ENCODE peak calls at places on chromosomes 1 and 21, in seven cellular contexts. W is body of pancreas, T is K562, Q is cardiac muscle cell, N is HCT116, J is psoas muscle, Z is coronary artery. H is an unnamed sample.
A peak's percentile ranks its signal among the peaks of the same experiment; 100 is the strongest.

GRCh38 chr1:198656500-198656932 is 17.7 kb downstream of the PTPRC start:
- DNase-seq in Z (no peak), W (no peak), N (no peak), J (no peak), T (no peak), Q (no peak), H (peak; percentile 87)

GRCh38 chr1:58789322-58789856 is 5.5 kb upstream of the JUN start:
- DNase-seq in Q (no peak), W (no peak), N (no peak), T (no peak), J (no peak), Z (no peak), H (no peak)

GRCh38 chr1:111222308-111223125 is 5.0 kb upstream of the CHI3L2 start:
- DNase-seq in T (peak; percentile 91), Q (peak; percentile 82), N (peak; percentile 70), Z (peak; percentile 77), J (peak; percentile 70), W (peak; percentile 83), H (peak; percentile 94)

GRCh38 chr21:36310016-36310415 is 10.0 kb upstream of the MORC3 start:
- DNase-seq in J (no peak), Z (no peak), Q (no peak), W (no peak), T (no peak), N (no peak), H (peak; percentile 42)

GRCh38 chr21:39915881-39916280 is 48.6 kb downstream of the PCP4 start:
- DNase-seq in Q (no peak), W (no peak), J (no peak), Z (no peak), T (no peak), N (no peak), H (no peak)

GRCh38 chr1:104406731-104407130 is 657.0 kb downstream of the AMY1C start:
- DNase-seq in J (no peak), Q (no peak), Z (no peak), T (no peak), W (no peak), N (no peak), H (no peak)

GRCh38 chr1:113593550-113594288 is 165.6 kb downstream of the PHTF1 start:
- DNase-seq in Q (no peak), N (no peak), Z (no peak), T (no peak), W (no peak), J (no peak), H (no peak)

GRCh38 chr1:217617120-217617519 is 13.8 kb downstream of the GPATCH2 start:
- DNase-seq in Z (no peak), W (no peak), T (no peak), N (no peak), J (no peak), Q (no peak), H (no peak)

GRCh38 chr1:145823565-145824498 is at the start of the genes POLR3C and RNF115:
- DNase-seq in W (peak; percentile 89), N (peak; percentile 70), Z (peak; percentile 94), Q (peak; percentile 97), J (peak; percentile 94), T (peak; percentile 87), H (peak; percentile 97)

GRCh38 chr1:19349999-19350398 is 37.9 kb downstream of the SLC66A1 start:
- DNase-seq in Q (no peak), W (no peak), Z (no peak), N (no peak), T (no peak), J (no peak), H (no peak)

GRCh38 chr21:43328171-43328570 is 98.8 kb downstream of the SIK1 start:
- DNase-seq in W (no peak), J (no peak), Q (peak; percentile 67), Z (no peak), T (no peak), N (no peak), H (no peak)

DNA sequence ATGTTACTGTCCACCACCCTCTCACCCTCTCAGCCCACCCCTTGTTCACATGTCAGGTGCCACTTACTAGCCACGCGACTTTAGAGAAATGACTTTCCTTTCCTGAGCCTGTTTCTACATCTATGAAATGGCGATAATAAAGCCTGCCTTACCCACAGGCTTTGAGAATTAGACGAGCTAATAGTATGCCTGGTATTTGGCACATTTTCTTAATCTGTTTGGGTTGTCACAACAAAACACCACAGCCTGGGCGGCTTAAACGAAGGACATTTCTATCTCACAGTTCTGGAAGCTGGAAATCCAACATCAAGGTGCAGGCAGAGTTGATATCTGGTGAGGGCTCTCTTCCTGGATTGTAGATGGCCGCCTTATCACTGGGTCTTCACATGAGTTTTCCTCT is 273.9 kb upstream of the FMN2 start:
- DNase-seq in J (no peak), Z (no peak), Q (no peak), T (no peak), N (no peak), W (no peak), H (no peak)
- H3K27ac ChIP-seq in J (no peak overlapping the region), Z (no peak overlapping the region), Q (no peak overlapping the region), T (no peak overlapping the region), N (no peak overlapping the region), W (no peak overlapping the region), H (no peak overlapping the region)

GRCh38 chr1:246039585-246039984 is 467.5 kb downstream of the SMYD3 start:
- DNase-seq in W (no peak), Z (no peak), J (no peak), T (no peak), N (no peak), Q (no peak), H (no peak)

GRCh38 chr1:246043556-246043955 is 463.5 kb downstream of the SMYD3 start:
- DNase-seq in Z (no peak), Q (no peak), T (no peak), N (no peak), J (no peak), W (no peak), H (no peak)

GRCh38 chr1:246037832-246038231 is 469.2 kb downstream of the SMYD3 start:
- DNase-seq in W (no peak), T (no peak), Q (no peak), Z (no peak), J (no peak), N (no peak), H (no peak)

GRCh38 chr1:246040200-246040890 is 466.7 kb downstream of the SMYD3 start:
- DNase-seq in J (no peak), Q (no peak), Z (no peak), T (no peak), W (peak; percentile 33), N (no peak), H (no peak)

DNA sequence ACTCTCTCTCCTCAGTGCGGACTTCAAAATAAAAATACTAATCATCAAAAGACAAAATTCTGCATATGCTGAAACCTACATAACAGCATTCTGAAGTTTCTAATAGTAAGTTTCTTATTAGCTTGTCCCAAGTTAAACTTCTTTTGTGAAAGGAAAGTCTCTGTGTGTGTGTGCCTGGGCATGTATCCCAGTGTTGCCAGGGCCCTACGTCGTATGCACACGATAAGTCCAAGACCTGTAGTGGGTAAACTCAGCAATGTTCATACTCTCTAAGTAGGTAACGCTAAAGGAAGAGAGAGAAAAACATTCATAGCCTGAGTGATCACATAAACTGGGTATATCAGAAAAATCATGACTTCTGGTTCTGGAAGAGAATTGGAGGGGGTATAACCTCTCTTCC is 465.7 kb downstream of the SMYD3 start:
- DNase-seq in W (no peak), Q (no peak), J (no peak), Z (no peak), T (no peak), N (no peak), H (no peak)
- TF ChIP-seq CTCF in W (no peak), Q (no peak), J (no peak), Z (no peak), T (no peak), N (no peak), H (no peak)

DNA sequence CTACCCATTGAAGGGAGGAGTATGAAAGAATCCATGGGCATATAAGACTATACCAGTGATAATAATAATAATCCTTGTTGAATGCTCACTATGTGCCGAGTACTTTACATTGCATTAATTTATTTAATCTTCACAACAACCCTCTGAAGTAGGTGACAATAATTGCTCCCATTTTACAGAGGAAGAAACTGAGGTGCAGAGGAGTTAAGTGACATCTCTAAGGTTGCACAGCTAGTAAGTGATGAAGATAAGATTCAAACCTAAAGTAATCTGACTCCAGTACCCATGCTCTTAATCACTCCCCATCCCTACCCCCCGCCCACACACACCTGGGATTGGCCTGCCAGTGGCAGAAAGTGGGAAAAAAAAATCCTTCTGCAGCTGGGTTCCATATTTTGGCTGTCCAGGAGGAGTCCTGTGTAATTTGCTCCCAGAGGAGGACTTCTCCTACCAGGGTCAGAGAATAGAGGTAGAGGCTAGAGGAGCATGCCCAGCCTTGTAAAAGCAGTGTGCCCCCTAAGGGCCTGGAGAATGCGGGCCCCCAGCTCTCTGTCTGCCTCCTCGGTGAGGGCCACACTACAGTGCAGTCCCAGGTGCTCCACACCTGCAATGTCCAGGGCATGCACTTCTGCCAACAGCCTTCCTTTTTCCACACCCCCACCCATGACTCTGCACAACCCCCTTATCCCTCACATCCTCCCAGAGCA is 57.8 kb downstream of the TMEM53 start:
- DNase-seq in Z (no peak), N (no peak), Q (no peak), J (no peak), W (no peak), T (peak; percentile 30), H (peak; percentile 45)
- H3K4me3 ChIP-seq in Z (peak overlapping the region; percentile 64), N (no peak overlapping the region), Q (peak overlapping the region; percentile 13), J (peak overlapping the region; percentile 51), W (no peak overlapping the region), T (no peak overlapping the region), H (no peak overlapping the region)

GRCh38 chr1:91546876-91547275 is 46.2 kb downstream of the CDC7 start:
- DNase-seq in T (no peak), W (no peak), N (no peak), J (no peak), Z (no peak), Q (no peak), H (no peak)

GRCh38 chr1:91549041-91549735 is 48.5 kb downstream of the CDC7 start:
- DNase-seq in T (no peak), N (no peak), J (no peak), W (no peak), Z (no peak), Q (no peak), H (no peak)

GRCh38 chr1:91546301-91546581 is 45.6 kb downstream of the CDC7 start:
- DNase-seq in N (no peak), J (no peak), Z (no peak), Q (no peak), T (no peak), W (no peak), H (no peak)

GRCh38 chr1:91550961-91551360 is 50.3 kb downstream of the CDC7 start:
- DNase-seq in Q (no peak), T (no peak), W (no peak), N (no peak), J (no peak), Z (no peak), H (no peak)

DNA sequence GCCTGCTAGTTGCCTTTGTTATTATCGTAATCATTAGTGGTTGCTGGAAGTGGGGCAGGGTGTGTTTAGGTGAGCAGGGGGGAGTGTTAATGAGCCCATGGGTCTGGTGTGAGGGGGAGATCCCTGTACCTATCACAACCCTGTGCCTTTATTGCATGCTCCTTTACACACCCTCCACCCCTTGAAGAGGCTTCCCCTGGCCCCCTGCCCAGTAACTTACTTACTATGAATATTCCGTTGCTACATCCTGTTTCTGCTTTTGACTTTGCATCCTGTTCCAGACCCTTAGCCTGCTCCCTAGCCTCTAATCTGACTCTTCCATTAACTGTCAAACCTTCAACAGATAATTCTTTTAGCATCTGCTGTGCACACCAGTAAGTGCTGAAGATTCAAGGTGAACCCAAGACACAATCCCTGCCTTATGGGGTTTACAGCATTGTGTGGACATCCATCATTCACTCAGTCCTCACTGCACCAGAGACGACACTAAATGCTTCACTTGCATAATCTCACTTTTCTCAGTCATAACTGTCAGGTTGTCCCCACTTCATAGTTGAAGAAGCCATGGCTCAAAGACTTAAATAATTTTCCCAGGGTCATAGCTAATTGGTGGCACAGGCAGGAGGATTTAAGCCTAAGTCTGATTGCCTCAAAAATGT is 47.9 kb downstream of the CDC7 start:
- DNase-seq in Z (no peak), W (no peak), J (no peak), T (no peak), N (no peak), Q (no peak), H (no peak)
- H3K27ac ChIP-seq in Z (no peak overlapping the region), W (no peak overlapping the region), J (no peak overlapping the region), T (no peak overlapping the region), N (no peak overlapping the region), Q (no peak overlapping the region), H (peak overlapping the region; percentile 35)